ENCODE peak calls at places on chromosomes 2 and 18, in five cellular contexts. X is mesendoderm, I is vagina, C is neural crest cell, M is A172. B is an unnamed sample.

GRCh38 chr18:48834421-48835011 is 116.2 kb downstream of the SMAD7 start:
- DNase-seq in C (no peak), M (peak), X (peak), I (no peak), B (peak)

GRCh38 chr2:210445116-210445707 is 31.3 kb downstream of the LANCL1 start:
- DNase-seq in I (no peak), X (peak), M (peak), C (no peak), B (no peak)

GRCh38 chr2:112181571-112182290 is 43.5 kb downstream of the FBLN7 start:
- DNase-seq in I (peak), X (peak), M (no peak), C (no peak), B (peak)

GRCh38 chr2:239145106-239145505 is 255.7 kb downstream of the HDAC4 start:
- DNase-seq in X (peak), I (no peak), C (no peak), M (no peak), B (no peak)

GRCh38 chr2:183078467-183079334 is at the start of gene DUSP19:
- DNase-seq in M (peak), X (peak), C (peak), I (peak), B (peak)

GRCh38 chr2:182970486-182970885 is 67.8 kb downstream of the NCKAP1 start:
- DNase-seq in M (no peak), X (no peak), C (no peak), I (no peak), B (no peak)

GRCh38 chr2:150136901-150137300 is 350.6 kb downstream of the RND3 start:
- DNase-seq in X (no peak), M (no peak), I (no peak), C (no peak), B (no peak)

GRCh38 chr2:59909147-59909546 is 644.3 kb downstream of the BCL11A start:
- DNase-seq in C (no peak), M (no peak), I (no peak), X (no peak), B (no peak)

GRCh38 chr2:41881249-41881648 is 166.6 kb upstream of the PKDCC start:
- DNase-seq in M (no peak), X (no peak), I (no peak), C (no peak), B (no peak)

GRCh38 chr18:23986610-23987359 is 27.8 kb upstream of the TTC39C start:
- DNase-seq in C (no peak), X (no peak), M (no peak), I (no peak), B (no peak)

GRCh38 chr2:147525724-147526489 is 318.9 kb upstream of the ACVR2A start:
- DNase-seq in X (no peak), C (no peak), M (no peak), I (no peak), B (no peak)

GRCh38 chr2:16123881-16124780 is 183.8 kb downstream of the MYCN start:
- DNase-seq in M (no peak), I (peak), X (no peak), C (no peak), B (no peak)

B was measured in T-helper 9 cell.